ENCODE peak calls at places on chromosomes 4 and X, in seven cellular contexts. E is hepatocyte, J is right lobe of liver, X is ovary, N is HCT116, Q is caudate nucleus, Z is psoas muscle. O is an unnamed sample.

GRCh38 chr4:65393078-65393477 is 277.2 kb downstream of the EPHA5 start:
- DNase-seq in Q (no peak), X (no peak), J (no peak), Z (no peak), N (no peak), E (no peak), O (no peak)

GRCh38 chrX:100721328-100721727 is 10.6 kb downstream of the SYTL4 start:
- DNase-seq in Q (no peak), J (no peak), X (no peak), E (no peak), Z (no peak), N (no peak), O (peak)

GRCh38 chr4:78799551-78800495 is 23.7 kb downstream of the BMP2K start:
- DNase-seq in N (no peak), Z (no peak), J (no peak), X (no peak), Q (no peak), E (no peak), O (no peak)

GRCh38 chrX:69538321-69538876 is 34.3 kb downstream of the NALF2 start:
- DNase-seq in X (peak), N (peak), E (peak), Z (peak), Q (no peak), J (peak), O (peak)

GRCh38 chr4:118077767-118078105 is 43.5 kb downstream of the NDST3 start:
- DNase-seq in N (no peak), Z (peak), Q (no peak), E (no peak), X (no peak), J (no peak), O (no peak)

GRCh38 chr4:3324093-3324815 is 31.4 kb downstream of the RGS12 start:
- DNase-seq in Z (no peak), E (no peak), Q (no peak), N (no peak), J (peak), X (no peak), O (no peak)

GRCh38 chr4:27010334-27010940 is 149.8 kb downstream of the STIM2 start:
- DNase-seq in Q (peak), E (peak), N (peak), X (peak), Z (peak), J (peak), O (peak)

GRCh38 chr4:24840362-24840761 is 45.0 kb downstream of the SOD3 start:
- DNase-seq in Z (no peak), E (no peak), X (no peak), Q (no peak), J (no peak), N (no peak), O (no peak)

GRCh38 chrX:132058050-132058449 is 34.9 kb downstream of the STK26 start:
- DNase-seq in Z (no peak), J (no peak), E (no peak), X (no peak), Q (no peak), N (no peak), O (no peak)

GRCh38 chr4:66574145-66574978 is 904.1 kb upstream of the EPHA5 start:
- DNase-seq in E (peak), Q (no peak), X (no peak), J (no peak), N (no peak), Z (no peak), O (no peak)

GRCh38 chrX:129654652-129655546 is at the start of gene APLN:
- DNase-seq in J (peak), Q (no peak), N (no peak), X (peak), E (peak), Z (peak), O (no peak)

GRCh38 chr4:32119907-32120306 is 1399.7 kb downstream of the PCDH7 start:
- DNase-seq in Q (no peak), J (no peak), Z (no peak), X (no peak), E (no peak), N (no peak), O (no peak)

GRCh38 chrX:13647709-13648212 is 5.2 kb upstream of the TCEANC start:
- DNase-seq in E (peak), Z (no peak), Q (no peak), N (peak), X (peak), J (peak), O (no peak)

GRCh38 chr4:123696712-123697111 is 300.1 kb downstream of the SPRY1 start:
- DNase-seq in Q (no peak), J (no peak), E (no peak), N (no peak), Z (no peak), X (no peak), O (no peak)

GRCh38 chr4:157838366-157838765 is 334.5 kb downstream of the GASK1B start:
- DNase-seq in Z (no peak), J (no peak), Q (no peak), N (no peak), X (no peak), E (no peak), O (no peak)

GRCh38 chrX:41238543-41238942 is 95.4 kb upstream of the DDX3X start:
- DNase-seq in J (no peak), N (no peak), E (no peak), Q (no peak), Z (no peak), X (no peak), O (peak)

GRCh38 chr4:15003441-15003890 is 1.2 kb downstream of the CPEB2 start:
- DNase-seq in E (peak), J (peak), Z (peak), X (peak), Q (peak), N (no peak), O (no peak)

GRCh38 chr4:1247811-1248261 is 1.1 kb downstream of the CTBP1 start:
- DNase-seq in N (no peak), X (no peak), E (no peak), Q (no peak), J (no peak), Z (no peak), O (no peak)

GRCh38 chrX:53285591-53285990 is 4.2 kb upstream of the IQSEC2 start:
- DNase-seq in N (no peak), Z (no peak), X (no peak), E (no peak), J (no peak), Q (no peak), O (no peak)

GRCh38 chr4:161252520-161253141 is 911.2 kb downstream of the FSTL5 start:
- DNase-seq in J (no peak), X (no peak), N (peak), Q (no peak), Z (no peak), E (peak), O (peak)

GRCh38 chr4:185880571-185880970 is 68.6 kb upstream of the SORBS2 start:
- DNase-seq in Z (no peak), Q (no peak), N (no peak), E (no peak), X (no peak), J (no peak), O (peak)
- H3K27ac ChIP-seq in Z (no peak), Q (no peak), N (no peak), E (no peak), X (no peak), J (peak), O (no peak)

GRCh38 chr4:141240671-141241070 is 20.0 kb downstream of the ZNF330 start:
- DNase-seq in E (no peak), Q (no peak), X (no peak), J (no peak), Z (no peak), N (no peak), O (no peak)
- H3K27ac ChIP-seq in E (no peak), Q (no peak), X (no peak), J (no peak), Z (no peak), N (no peak), O (no peak)

GRCh38 chr4:74097631-74098550 is 1.1 kb downstream of the CXCL2 start:
- DNase-seq in N (no peak), Q (no peak), Z (no peak), E (peak), J (peak), X (no peak), O (peak)
- H3K27ac ChIP-seq in N (no peak), Q (no peak), Z (peak), E (peak), J (peak), X (no peak), O (peak)

DNA sequence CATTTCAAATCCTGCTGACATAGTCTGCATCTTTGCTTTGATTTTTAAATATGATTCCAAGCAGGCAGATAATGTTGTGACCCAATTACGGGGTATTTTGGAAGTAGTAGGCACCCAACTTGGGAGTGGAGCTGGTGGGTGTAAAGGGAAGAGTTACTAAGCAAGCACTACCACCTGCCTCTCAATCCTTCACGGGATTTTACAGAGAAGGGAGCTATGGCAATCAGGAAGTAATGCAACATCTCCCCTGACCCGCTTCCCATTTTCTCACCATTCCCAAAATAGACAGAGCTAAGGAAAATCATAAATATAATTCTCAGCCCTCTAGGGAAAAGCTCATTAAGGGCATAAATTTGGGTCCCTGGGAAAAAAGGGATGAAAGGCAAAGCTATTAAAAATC is 9.2 kb downstream of the APBB2 start:
- DNase-seq in N (no peak), J (no peak), Q (no peak), X (no peak), E (no peak), Z (no peak), O (no peak)
- H3K27ac ChIP-seq in N (peak), J (peak), Q (peak), X (no peak), E (no peak), Z (no peak), O (peak)

DNA sequence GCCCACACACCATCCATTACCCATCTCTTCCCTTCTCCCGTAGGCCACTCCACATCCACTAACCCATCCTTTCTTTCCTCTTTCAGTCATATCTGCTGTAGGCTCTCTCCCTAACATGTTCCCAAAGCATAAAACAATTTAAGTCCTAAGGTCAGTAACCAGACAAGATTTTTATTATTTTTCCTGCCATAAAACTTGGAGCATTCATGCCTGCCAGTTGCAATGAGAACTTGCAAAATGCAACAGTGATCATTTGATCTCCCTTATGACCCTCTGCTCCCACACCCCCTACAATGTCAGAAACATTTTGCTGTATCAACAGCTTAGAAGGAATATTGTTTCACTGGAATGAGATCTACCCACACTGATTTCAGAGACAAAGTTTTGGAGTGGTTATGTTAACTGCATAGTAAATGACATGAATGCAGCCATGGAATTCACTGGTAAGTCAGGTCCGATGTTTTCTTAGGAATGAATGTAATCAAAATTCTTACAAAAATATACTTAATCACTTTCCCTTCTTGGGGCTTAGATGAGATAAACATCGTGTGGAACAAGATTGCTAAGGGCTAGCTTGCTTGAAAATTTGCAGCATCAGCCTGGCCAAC is 5.7 kb downstream of the NIPAL1 start:
- DNase-seq in Z (no peak), X (no peak), N (no peak), E (no peak), Q (no peak), J (no peak), O (no peak)
- H3K27ac ChIP-seq in Z (no peak), X (no peak), N (no peak), E (no peak), Q (no peak), J (no peak), O (no peak)

O was measured in A549.